ENCODE peak calls at places on chromosome 17, in ten cellular contexts. J is heart left ventricle; A is effector memory CD4-positive, alpha-beta T cell; O is cardiac muscle cell; S is CD8-positive, alpha-beta T cell; C is tibial artery; U is A673; T is Peyer's patch; Y is CD8-positive, alpha-beta memory T cell; W is ovary. B is an unnamed sample.

GRCh38 chr17:80970044-80970761 is 21.4 kb upstream of the CHMP6 start:
- DNase-seq in J (peak; percentile 73), A (peak; percentile 16), O (no peak), S (peak; percentile 18), C (no peak), U (peak; percentile 41), T (no peak), Y (no peak), W (peak; percentile 47), B (no peak)

GRCh38 chr17:9021158-9021984 is at the start of gene NTN1:
- DNase-seq in J (peak; percentile 70), A (no peak), O (peak; percentile 69), S (peak; percentile 21), C (peak; percentile 46), U (peak; percentile 61), T (peak; percentile 69), Y (peak; percentile 34), W (no peak), B (no peak)

GRCh38 chr17:78173025-78173715 is 4.8 kb downstream of the SYNGR2 start:
- DNase-seq in J (no peak), A (no peak), O (peak; percentile 60), S (no peak), C (no peak), U (no peak), T (peak; percentile 59), Y (no peak), W (peak; percentile 46), B (no peak)

GRCh38 chr17:72976971-72977767 is 115.3 kb downstream of the SLC39A11 start:
- DNase-seq in J (peak; percentile 69), A (no peak), O (peak; percentile 66), S (no peak), C (peak; percentile 42), U (peak; percentile 31), T (no peak), Y (no peak), W (peak; percentile 55), B (no peak)

GRCh38 chr17:74148446-74148845 is 55.0 kb upstream of the RPL38 start:
- DNase-seq in J (no peak), A (no peak), O (no peak), S (no peak), C (no peak), U (no peak), T (no peak), Y (no peak), W (no peak), B (no peak)

GRCh38 chr17:82957961-82958491 is 118.2 kb upstream of the ZNF750 start:
- DNase-seq in J (no peak), A (no peak), O (no peak), S (no peak), C (no peak), U (no peak), T (peak; percentile 38), Y (no peak), W (no peak), B (no peak)

GRCh38 chr17:81885869-81886548 is 5.4 kb downstream of the ALYREF start:
- DNase-seq in J (no peak), A (no peak), O (no peak), S (no peak), C (no peak), U (no peak), T (no peak), Y (no peak), W (no peak), B (no peak)

GRCh38 chr17:38444151-38444550 is 15.9 kb downstream of the ARHGAP23 start:
- DNase-seq in J (peak; percentile 89), A (no peak), O (peak; percentile 82), S (peak; percentile 40), C (peak; percentile 65), U (peak; percentile 67), T (peak; percentile 64), Y (no peak), W (peak; percentile 64), B (no peak)

GRCh38 chr17:30600062-30600829 is 123.0 kb downstream of the GOSR1 start:
- DNase-seq in J (peak; percentile 91), A (peak; percentile 11), O (peak; percentile 90), S (peak; percentile 39), C (peak; percentile 73), U (peak; percentile 90), T (peak; percentile 92), Y (peak; percentile 35), W (peak; percentile 67), B (peak; percentile 73)

GRCh38 chr17:59427425-59427921 is 96.0 kb downstream of the YPEL2 start:
- DNase-seq in J (no peak), A (no peak), O (peak; percentile 83), S (no peak), C (no peak), U (no peak), T (no peak), Y (no peak), W (no peak), B (no peak)

GRCh38 chr17:56786989-56787482 is 46.7 kb downstream of the C17orf67 start:
- DNase-seq in J (no peak), A (no peak), O (no peak), S (no peak), C (no peak), U (no peak), T (no peak), Y (no peak), W (no peak), B (no peak)

GRCh38 chr17:2925011-2925410 is 128.8 kb downstream of the RAP1GAP2 start:
- DNase-seq in J (no peak), A (no peak), O (no peak), S (no peak), C (no peak), U (no peak), T (no peak), Y (no peak), W (no peak), B (no peak)

DNA sequence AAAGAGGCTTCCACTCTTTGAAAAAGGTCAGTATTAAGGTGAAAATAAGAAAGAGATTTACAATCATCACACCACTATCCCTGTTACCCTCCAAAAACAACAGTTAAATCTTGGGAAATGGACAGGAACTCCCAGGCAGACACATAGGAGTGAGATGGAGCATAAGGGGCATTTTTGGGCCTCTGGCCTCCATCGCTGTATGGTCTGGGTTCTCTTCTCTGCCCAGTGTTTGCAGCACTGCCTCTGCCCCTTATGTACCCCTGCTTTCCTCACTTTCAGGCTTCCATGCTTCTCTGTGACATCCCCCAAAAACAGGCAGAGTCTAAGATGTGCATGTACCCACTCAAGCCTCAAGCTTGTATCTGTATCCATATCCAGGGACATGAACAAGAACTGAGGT is 630 bp upstream of the HOXB2 start:
- DNase-seq in J (no peak), A (no peak), O (no peak), S (no peak), C (no peak), U (no peak), T (no peak), Y (no peak), W (no peak), B (no peak)
- H3K4me3 ChIP-seq in J (no peak overlapping the region), A (no peak overlapping the region), O (peak overlapping the region; percentile 90), S (no peak overlapping the region), C (no peak overlapping the region), U (peak overlapping the region; percentile 85), T (no peak overlapping the region), Y (no peak overlapping the region), W (no peak overlapping the region), B (no peak overlapping the region)

GRCh38 chr17:21211825-21212479 is 2.0 kb downstream of the TMEM11 start:
- DNase-seq in J (no peak), A (no peak), O (no peak), S (no peak), C (no peak), U (no peak), T (peak; percentile 57), Y (no peak), W (no peak), B (no peak)
- H3K4me3 ChIP-seq in J (peak overlapping the region; percentile 74), A (no peak overlapping the region), O (no peak overlapping the region), S (peak overlapping the region; percentile 87), C (no peak overlapping the region), U (no peak overlapping the region), T (no peak overlapping the region), Y (no peak overlapping the region), W (no peak overlapping the region), B (no peak overlapping the region)

DNA sequence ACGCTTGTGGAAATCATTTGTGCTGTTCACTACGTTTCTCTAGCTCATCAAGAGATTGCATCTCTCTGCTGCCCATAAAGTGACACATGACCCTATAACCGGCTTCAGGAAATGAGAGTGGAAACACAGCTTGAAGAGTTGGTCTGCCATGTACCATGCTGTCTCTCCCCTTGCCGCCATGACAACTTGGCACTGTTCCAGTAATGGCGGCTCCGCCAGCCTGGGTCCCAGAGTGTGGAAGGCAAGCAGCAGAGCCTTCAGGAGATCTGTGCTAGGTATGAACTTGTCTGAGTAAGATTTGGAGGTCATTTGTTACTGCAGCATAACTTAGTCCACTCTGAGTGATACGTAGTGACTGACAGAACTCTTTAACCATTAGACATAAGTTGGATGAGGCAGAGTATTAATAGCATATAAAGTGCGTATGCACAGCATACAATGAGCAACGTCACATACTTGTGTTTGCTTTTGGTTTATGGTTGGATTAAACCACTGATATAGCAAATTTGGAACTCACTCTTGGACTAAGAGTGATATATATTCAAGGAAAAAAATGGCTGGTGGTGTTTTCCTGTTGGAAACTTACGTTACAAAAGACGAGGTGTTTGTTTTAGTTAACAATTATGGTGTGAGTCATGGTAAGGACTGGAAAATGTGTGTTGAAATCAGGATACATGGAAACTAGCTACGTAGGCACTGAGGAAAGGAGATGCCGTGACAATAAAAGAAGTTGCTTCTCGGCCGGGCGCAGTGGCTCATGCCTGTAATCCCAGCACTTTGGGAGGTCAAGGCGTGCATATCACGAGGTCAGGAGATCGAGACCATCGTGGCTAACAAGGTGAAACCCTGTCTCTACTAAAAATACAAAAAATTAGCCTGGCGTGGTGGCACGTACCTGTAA is 24.4 kb upstream of the PMP22 start:
- DNase-seq in J (no peak), A (no peak), O (no peak), S (no peak), C (no peak), U (no peak), T (no peak), Y (no peak), W (no peak), B (no peak)
- H3K4me3 ChIP-seq in J (no peak overlapping the region), A (no peak overlapping the region), O (no peak overlapping the region), S (no peak overlapping the region), C (no peak overlapping the region), U (no peak overlapping the region), T (no peak overlapping the region), Y (no peak overlapping the region), W (no peak overlapping the region), B (no peak overlapping the region)

GRCh38 chr17:45243750-45244149 is 18.1 kb downstream of the SPATA32 start:
- DNase-seq in J (no peak), A (no peak), O (no peak), S (no peak), C (no peak), U (no peak), T (peak; percentile 82), Y (no peak), W (no peak), B (no peak)

GRCh38 chr17:45241315-45242011 is 19.8 kb downstream of the FMNL1 start:
- DNase-seq in J (no peak), A (no peak), O (peak; percentile 49), S (no peak), C (no peak), U (no peak), T (peak; percentile 63), Y (no peak), W (no peak), B (no peak)

GRCh38 chr17:45238155-45238774 is 16.6 kb downstream of the FMNL1 start:
- DNase-seq in J (peak; percentile 37), A (no peak), O (no peak), S (no peak), C (no peak), U (no peak), T (no peak), Y (no peak), W (no peak), B (no peak)

GRCh38 chr17:45242015-45242414 is 19.9 kb downstream of the SPATA32 start:
- DNase-seq in J (no peak), A (no peak), O (no peak), S (no peak), C (no peak), U (no peak), T (no peak), Y (no peak), W (no peak), B (no peak)

GRCh38 chr17:45240905-45241314 is 19.2 kb downstream of the FMNL1 start:
- DNase-seq in J (no peak), A (no peak), O (no peak), S (no peak), C (no peak), U (no peak), T (no peak), Y (no peak), W (no peak), B (no peak)
- H3K4me3 ChIP-seq in J (peak overlapping the region; percentile 39), A (no peak overlapping the region), O (peak overlapping the region; percentile 43), S (no peak overlapping the region), C (no peak overlapping the region), U (peak overlapping the region; percentile 30), T (no peak overlapping the region), Y (no peak overlapping the region), W (no peak overlapping the region), B (peak overlapping the region; percentile 41)